ENCODE peak calls at places on chromosomes 4 and X, in eight cellular contexts. M, H, F, L, J, Q, D and R are unnamed samples.

GRCh38 chr4:94934201-94934600 is 176.4 kb downstream of the BMPR1B start:
- DNase-seq in M (no peak), H (no peak), F (no peak), L (no peak), J (peak), Q (no peak), D (no peak), R (peak)

GRCh38 chr4:79852305-79852730 is 220.7 kb downstream of the ANTXR2 start:
- DNase-seq in M (no peak), H (no peak), F (no peak), L (no peak), J (peak), Q (no peak), D (no peak), R (peak)

GRCh38 chrX:117969782-117970181 is 146.8 kb downstream of the KLHL13 start:
- DNase-seq in M (no peak), H (no peak), F (no peak), L (no peak), J (no peak), Q (no peak), D (no peak), R (no peak)

GRCh38 chrX:110703641-110704040 is 92.0 kb downstream of the CHRDL1 start:
- DNase-seq in M (no peak), H (no peak), F (no peak), L (no peak), J (no peak), Q (no peak), D (no peak), R (no peak)

GRCh38 chr4:40305329-40306193 is 29.6 kb upstream of the CHRNA9 start:
- DNase-seq in M (no peak), H (no peak), F (no peak), L (no peak), J (no peak), Q (no peak), D (no peak), R (no peak)

GRCh38 chr4:107951551-107951950 is 20.2 kb downstream of the CYP2U1 start:
- DNase-seq in M (no peak), H (no peak), F (no peak), L (no peak), J (peak), Q (no peak), D (no peak), R (peak)

GRCh38 chrX:148270499-148270898 is 229.9 kb upstream of the AFF2 start:
- DNase-seq in M (no peak), H (no peak), F (no peak), L (no peak), J (no peak), Q (no peak), D (no peak), R (no peak)

GRCh38 chrX:41338422-41338821 is 4.5 kb downstream of the DDX3X start:
- DNase-seq in M (no peak), H (no peak), F (no peak), L (no peak), J (no peak), Q (no peak), D (no peak), R (no peak)

GRCh38 chr4:15427126-15427525 is 707 bp upstream of the C1QTNF7 start:
- DNase-seq in M (no peak), H (no peak), F (no peak), L (no peak), J (peak), Q (no peak), D (no peak), R (no peak)

GRCh38 chrX:150160656-150161055 is 202.5 kb upstream of the MAMLD1 start:
- DNase-seq in M (no peak), H (no peak), F (no peak), L (no peak), J (no peak), Q (no peak), D (no peak), R (no peak)

GRCh38 chr4:40379248-40379647 is 44.1 kb downstream of the CHRNA9 start:
- DNase-seq in M (no peak), H (no peak), F (no peak), L (no peak), J (no peak), Q (no peak), D (no peak), R (no peak)

GRCh38 chr4:1278336-1278670 is 11.4 kb upstream of the MAEA start:
- DNase-seq in M (no peak), H (no peak), F (peak), L (no peak), J (peak), Q (no peak), D (no peak), R (no peak)

GRCh38 chrX:29466441-29466840 is 748.9 kb upstream of the MAGEB2 start:
- DNase-seq in M (no peak), H (no peak), F (no peak), L (no peak), J (peak), Q (no peak), D (no peak), R (peak)

GRCh38 chr4:34158883-34159282 is 2085.4 kb downstream of the ARAP2 start:
- DNase-seq in M (no peak), H (no peak), F (peak), L (no peak), J (no peak), Q (no peak), D (no peak), R (no peak)

GRCh38 chr4:124931050-124931449 is 218.5 kb upstream of the ANKRD50 start:
- DNase-seq in M (no peak), H (no peak), F (no peak), L (no peak), J (no peak), Q (no peak), D (no peak), R (peak)

GRCh38 chr4:80138556-80139538 is 58.5 kb upstream of the PRDM8 start:
- DNase-seq in M (no peak), H (no peak), F (no peak), L (no peak), J (peak), Q (no peak), D (peak), R (peak)

GRCh38 chr4:85720736-85721135 is 245.8 kb downstream of the ARHGAP24 start:
- DNase-seq in M (no peak), H (no peak), F (peak), L (no peak), J (peak), Q (no peak), D (no peak), R (peak)

GRCh38 chrX:13101439-13102139 is 57.2 kb upstream of the FAM9C start:
- DNase-seq in M (no peak), H (no peak), F (peak), L (peak), J (peak), Q (no peak), D (peak), R (peak)